ENCODE peak calls at places on chromosomes 1 and 21, in nine cellular contexts. One of them, this sample, is unnamed.

GRCh38 chr1:50335914-50336313 is 87.3 kb downstream of the DMRTA2 start:
- DNase-seq in PC-3: no peak
- DNase-seq in GM23248: no peak
- DNase-seq in Karpas-422: no peak
- DNase-seq in GM23338: no peak
- DNase-seq in HCT116: no peak
- DNase-seq in SK-N-SH: peak; percentile 48
- DNase-seq in hepatocyte: no peak
- DNase-seq in MM.1S: no peak
- DNase-seq in this sample: no peak

GRCh38 chr1:41418868-41419583 is 57.8 kb downstream of the FOXO6 start:
- DNase-seq in HCT116: peak; percentile 81
- DNase-seq in MM.1S: no peak
- DNase-seq in Karpas-422: no peak
- DNase-seq in PC-3: peak; percentile 96
- DNase-seq in GM23248: peak; percentile 97
- DNase-seq in hepatocyte: peak; percentile 48
- DNase-seq in GM23338: peak; percentile 47
- DNase-seq in SK-N-SH: no peak
- DNase-seq in this sample: no peak

GRCh38 chr1:68131261-68131660 is 80.8 kb upstream of the DIRAS3 start:
- DNase-seq in SK-N-SH: no peak
- DNase-seq in GM23338: no peak
- DNase-seq in MM.1S: no peak
- DNase-seq in PC-3: no peak
- DNase-seq in Karpas-422: no peak
- DNase-seq in GM23248: no peak
- DNase-seq in HCT116: no peak
- DNase-seq in hepatocyte: no peak
- DNase-seq in this sample: no peak

GRCh38 chr1:174800221-174800791 is 199.4 kb upstream of the CACYBP start:
- DNase-seq in GM23338: peak; percentile 35
- DNase-seq in hepatocyte: peak; percentile 10
- DNase-seq in GM23248: peak; percentile 39
- DNase-seq in SK-N-SH: peak; percentile 43
- DNase-seq in HCT116: no peak
- DNase-seq in MM.1S: no peak
- DNase-seq in PC-3: no peak
- DNase-seq in Karpas-422: no peak
- DNase-seq in this sample: peak; percentile 24

GRCh38 chr1:219296916-219297315 is 123.2 kb downstream of the LYPLAL1 start:
- DNase-seq in GM23338: no peak
- DNase-seq in GM23248: no peak
- DNase-seq in HCT116: no peak
- DNase-seq in Karpas-422: no peak
- DNase-seq in hepatocyte: no peak
- DNase-seq in PC-3: no peak
- DNase-seq in MM.1S: no peak
- DNase-seq in SK-N-SH: no peak
- DNase-seq in this sample: no peak

GRCh38 chr1:85240659-85241058 is 18.8 kb downstream of the C1orf52 start:
- DNase-seq in PC-3: no peak
- DNase-seq in GM23338: no peak
- DNase-seq in Karpas-422: no peak
- DNase-seq in GM23248: no peak
- DNase-seq in HCT116: no peak
- DNase-seq in hepatocyte: no peak
- DNase-seq in SK-N-SH: no peak
- DNase-seq in MM.1S: no peak
- DNase-seq in this sample: no peak

GRCh38 chr1:214957330-214958137 is 125.0 kb upstream of the KCNK2 start:
- DNase-seq in GM23248: peak; percentile 97
- DNase-seq in PC-3: peak; percentile 90
- DNase-seq in hepatocyte: peak; percentile 43
- DNase-seq in HCT116: no peak
- DNase-seq in SK-N-SH: no peak
- DNase-seq in Karpas-422: no peak
- DNase-seq in GM23338: no peak
- DNase-seq in MM.1S: no peak
- DNase-seq in this sample: no peak

GRCh38 chr1:105137543-105138444 is 1388.1 kb downstream of the AMY1C start:
- DNase-seq in GM23248: peak; percentile 11
- DNase-seq in PC-3: peak; percentile 61
- DNase-seq in hepatocyte: peak; percentile 71
- DNase-seq in Karpas-422: peak; percentile 44
- DNase-seq in GM23338: peak; percentile 80
- DNase-seq in SK-N-SH: peak; percentile 51
- DNase-seq in HCT116: no peak
- DNase-seq in MM.1S: peak; percentile 12
- DNase-seq in this sample: peak; percentile 29

GRCh38 chr1:180603850-180604226 is 28.0 kb upstream of the XPR1 start:
- DNase-seq in PC-3: no peak
- DNase-seq in GM23338: no peak
- DNase-seq in Karpas-422: no peak
- DNase-seq in HCT116: no peak
- DNase-seq in MM.1S: no peak
- DNase-seq in GM23248: no peak
- DNase-seq in SK-N-SH: no peak
- DNase-seq in hepatocyte: no peak
- DNase-seq in this sample: no peak

GRCh38 chr1:12184008-12184681 is 17.4 kb downstream of the TNFRSF1B start:
- DNase-seq in Karpas-422: no peak
- DNase-seq in PC-3: no peak
- DNase-seq in GM23248: peak; percentile 66
- DNase-seq in hepatocyte: peak; percentile 65
- DNase-seq in SK-N-SH: peak; percentile 93
- DNase-seq in HCT116: no peak
- DNase-seq in GM23338: no peak
- DNase-seq in MM.1S: no peak
- DNase-seq in this sample: no peak

GRCh38 chr1:33220701-33221384 is 35.4 kb upstream of the ZNF362 start:
- DNase-seq in HCT116: peak; percentile 28
- DNase-seq in GM23248: peak; percentile 26
- DNase-seq in hepatocyte: peak; percentile 32
- DNase-seq in SK-N-SH: no peak
- DNase-seq in GM23338: peak; percentile 39
- DNase-seq in PC-3: peak; percentile 46
- DNase-seq in Karpas-422: no peak
- DNase-seq in MM.1S: no peak
- DNase-seq in this sample: no peak

GRCh38 chr1:59455206-59455605 is 158.3 kb downstream of the FGGY start:
- DNase-seq in GM23338: no peak
- DNase-seq in PC-3: peak; percentile 78
- DNase-seq in GM23248: peak; percentile 88
- DNase-seq in HCT116: no peak
- DNase-seq in SK-N-SH: no peak
- DNase-seq in hepatocyte: no peak
- DNase-seq in Karpas-422: no peak
- DNase-seq in MM.1S: no peak
- DNase-seq in this sample: no peak

GRCh38 chr21:21268061-21268471 is 269.9 kb downstream of the NCAM2 start:
- DNase-seq in SK-N-SH: no peak
- DNase-seq in GM23248: peak; percentile 0
- DNase-seq in Karpas-422: no peak
- DNase-seq in HCT116: no peak
- DNase-seq in PC-3: no peak
- DNase-seq in MM.1S: no peak
- DNase-seq in GM23338: no peak
- DNase-seq in hepatocyte: no peak
- DNase-seq in this sample: no peak

GRCh38 chr1:21537932-21538630 is 28.9 kb downstream of the ALPL start:
- DNase-seq in MM.1S: no peak
- DNase-seq in GM23248: peak; percentile 31
- DNase-seq in hepatocyte: no peak
- DNase-seq in HCT116: no peak
- DNase-seq in SK-N-SH: no peak
- DNase-seq in PC-3: no peak
- DNase-seq in GM23338: peak; percentile 52
- DNase-seq in Karpas-422: no peak
- DNase-seq in this sample: no peak

GRCh38 chr1:11487196-11487751 is 8.3 kb downstream of the DISP3 start:
- DNase-seq in PC-3: no peak
- DNase-seq in GM23248: no peak
- DNase-seq in MM.1S: no peak
- DNase-seq in GM23338: no peak
- DNase-seq in hepatocyte: no peak
- DNase-seq in SK-N-SH: no peak
- DNase-seq in Karpas-422: no peak
- DNase-seq in HCT116: no peak
- DNase-seq in this sample: no peak

GRCh38 chr21:37974081-37974480 is 57.8 kb upstream of the KCNJ6 start:
- DNase-seq in hepatocyte: no peak
- DNase-seq in GM23338: no peak
- DNase-seq in PC-3: peak; percentile 73
- DNase-seq in MM.1S: no peak
- DNase-seq in SK-N-SH: no peak
- DNase-seq in HCT116: no peak
- DNase-seq in Karpas-422: no peak
- DNase-seq in GM23248: peak; percentile 47
- DNase-seq in this sample: no peak

GRCh38 chr1:19124273-19124672 is 85.8 kb downstream of the UBR4 start:
- DNase-seq in SK-N-SH: no peak
- DNase-seq in HCT116: no peak
- DNase-seq in GM23338: no peak
- DNase-seq in MM.1S: no peak
- DNase-seq in hepatocyte: no peak
- DNase-seq in GM23248: no peak
- DNase-seq in Karpas-422: no peak
- DNase-seq in PC-3: no peak
- DNase-seq in this sample: no peak
- H3K9me2 ChIP-seq in SK-N-SH: no peaks in the 10 kb centered on the region
- H3K9me2 ChIP-seq in HCT116: no peaks in the 10 kb centered on the region
- H3K9me2 ChIP-seq in GM23338: no peaks in the 10 kb centered on the region
- H3K9me2 ChIP-seq in MM.1S: no peaks in the 10 kb centered on the region
- H3K9me2 ChIP-seq in hepatocyte: no peaks in the 10 kb centered on the region
- H3K9me2 ChIP-seq in GM23248: no peaks in the 10 kb centered on the region
- H3K9me2 ChIP-seq in Karpas-422: no peaks in the 10 kb centered on the region
- H3K9me2 ChIP-seq in PC-3: no peaks in the 10 kb centered on the region
- H3K9me2 ChIP-seq in this sample: no peaks in the 10 kb centered on the region

DNA sequence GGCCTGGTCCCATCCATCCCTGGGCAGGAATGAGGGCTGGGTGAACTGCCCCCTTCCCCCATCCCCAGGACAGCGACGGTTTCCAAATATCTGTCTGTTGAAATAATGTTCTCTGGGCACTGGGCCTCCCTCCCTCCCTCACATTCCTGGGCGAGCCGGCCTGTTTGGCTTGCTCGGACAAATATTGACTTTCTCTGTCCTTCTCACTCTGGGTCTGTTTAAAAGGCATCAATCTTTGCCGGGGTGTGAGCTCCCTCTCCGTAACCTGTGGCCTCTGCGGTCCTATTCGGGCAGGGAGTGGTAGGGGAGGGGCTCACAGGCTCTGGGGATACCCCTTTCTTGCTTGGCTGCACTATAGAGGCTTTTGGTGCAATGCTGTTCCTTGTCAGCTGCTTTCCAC is 40.2 kb downstream of the FOXD2 start:
- DNase-seq in PC-3: peak; percentile 82
- DNase-seq in Karpas-422: no peak
- DNase-seq in GM23338: no peak
- DNase-seq in HCT116: no peak
- DNase-seq in SK-N-SH: no peak
- DNase-seq in hepatocyte: peak; percentile 58
- DNase-seq in GM23248: no peak
- DNase-seq in MM.1S: no peak
- DNase-seq in this sample: no peak
- H3K36me3 ChIP-seq in PC-3: no peaks in the 10 kb centered on the region
- H3K36me3 ChIP-seq in Karpas-422: no peaks in the 10 kb centered on the region
- H3K36me3 ChIP-seq in GM23338: no peaks in the 10 kb centered on the region
- H3K36me3 ChIP-seq in HCT116: no peaks in the 10 kb centered on the region
- H3K36me3 ChIP-seq in SK-N-SH: no peaks in the 10 kb centered on the region
- H3K36me3 ChIP-seq in hepatocyte: no peaks in the 10 kb centered on the region
- H3K36me3 ChIP-seq in GM23248: no peaks in the 10 kb centered on the region
- H3K36me3 ChIP-seq in MM.1S: no peaks in the 10 kb centered on the region
- H3K36me3 ChIP-seq in this sample: no peaks in the 10 kb centered on the region

DNA sequence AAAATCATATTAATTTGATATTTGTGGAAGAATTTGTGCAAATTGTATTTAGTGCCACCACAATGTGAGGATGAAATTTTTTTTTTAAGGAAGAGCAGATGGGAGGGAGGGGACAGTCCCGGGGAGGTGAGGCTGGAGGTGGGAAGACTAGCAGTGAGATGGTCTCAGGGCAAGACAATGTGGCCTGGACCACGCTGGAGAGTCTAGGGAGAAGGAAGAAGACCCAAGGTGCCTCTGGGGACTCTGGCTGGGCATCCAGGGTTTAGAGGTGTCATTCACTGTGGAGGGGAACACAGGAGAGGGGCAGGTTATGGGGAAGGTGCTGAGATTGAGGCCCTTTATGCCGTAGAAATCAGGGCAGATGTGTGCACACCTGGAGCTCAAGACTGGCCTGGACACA is 10.3 kb upstream of the THEMIS2 start:
- DNase-seq in MM.1S: no peak
- DNase-seq in SK-N-SH: no peak
- DNase-seq in hepatocyte: no peak
- DNase-seq in PC-3: no peak
- DNase-seq in HCT116: no peak
- DNase-seq in Karpas-422: no peak
- DNase-seq in GM23338: no peak
- DNase-seq in GM23248: no peak
- DNase-seq in this sample: no peak
- H3K4me2 ChIP-seq in MM.1S: no peak overlapping the region
- H3K4me2 ChIP-seq in SK-N-SH: no peak overlapping the region
- H3K4me2 ChIP-seq in hepatocyte: no peak overlapping the region
- H3K4me2 ChIP-seq in PC-3: no peak overlapping the region
- H3K4me2 ChIP-seq in HCT116: no peak overlapping the region
- H3K4me2 ChIP-seq in Karpas-422: no peak overlapping the region
- H3K4me2 ChIP-seq in GM23338: no peak overlapping the region
- H3K4me2 ChIP-seq in GM23248: no peak overlapping the region
- H3K4me2 ChIP-seq in this sample: no peak overlapping the region

GRCh38 chr1:27392096-27392777 is at the start of gene GPR3:
- DNase-seq in GM23248: peak; percentile 97
- DNase-seq in GM23338: peak; percentile 97
- DNase-seq in HCT116: peak; percentile 84
- DNase-seq in Karpas-422: peak; percentile 97
- DNase-seq in PC-3: peak; percentile 94
- DNase-seq in SK-N-SH: peak; percentile 99
- DNase-seq in MM.1S: peak; percentile 89
- DNase-seq in hepatocyte: peak; percentile 97
- DNase-seq in this sample: peak; percentile 96

GRCh38 chr1:27391511-27392095 is 819 bp upstream of the GPR3 start:
- DNase-seq in PC-3: peak; percentile 48
- DNase-seq in MM.1S: no peak
- DNase-seq in hepatocyte: peak; percentile 78
- DNase-seq in GM23248: peak; percentile 78
- DNase-seq in SK-N-SH: no peak
- DNase-seq in Karpas-422: peak; percentile 85
- DNase-seq in HCT116: peak; percentile 53
- DNase-seq in GM23338: peak; percentile 90
- DNase-seq in this sample: no peak

GRCh38 chr1:27393641-27394281 is 1.3 kb downstream of the GPR3 start:
- DNase-seq in MM.1S: no peak
- DNase-seq in GM23338: no peak
- DNase-seq in Karpas-422: no peak
- DNase-seq in SK-N-SH: no peak
- DNase-seq in hepatocyte: no peak
- DNase-seq in HCT116: no peak
- DNase-seq in PC-3: no peak
- DNase-seq in GM23248: no peak
- DNase-seq in this sample: no peak

GRCh38 chr1:27394282-27394658 is 1.8 kb downstream of the GPR3 start:
- DNase-seq in HCT116: no peak
- DNase-seq in hepatocyte: no peak
- DNase-seq in GM23338: no peak
- DNase-seq in PC-3: no peak
- DNase-seq in MM.1S: no peak
- DNase-seq in GM23248: no peak
- DNase-seq in Karpas-422: no peak
- DNase-seq in SK-N-SH: no peak
- DNase-seq in this sample: no peak

GRCh38 chr1:27392778-27393635 is 585 bp downstream of the GPR3 start:
- DNase-seq in PC-3: peak; percentile 28
- DNase-seq in GM23338: peak; percentile 72
- DNase-seq in hepatocyte: no peak
- DNase-seq in GM23248: no peak
- DNase-seq in SK-N-SH: peak; percentile 72
- DNase-seq in Karpas-422: peak; percentile 60
- DNase-seq in HCT116: no peak
- DNase-seq in MM.1S: no peak
- DNase-seq in this sample: no peak
- H3K9me2 ChIP-seq in PC-3: no peaks in the 10 kb centered on the region
- H3K9me2 ChIP-seq in GM23338: no peaks in the 10 kb centered on the region
- H3K9me2 ChIP-seq in hepatocyte: no peaks in the 10 kb centered on the region
- H3K9me2 ChIP-seq in GM23248: no peaks in the 10 kb centered on the region
- H3K9me2 ChIP-seq in SK-N-SH: no peaks in the 10 kb centered on the region
- H3K9me2 ChIP-seq in Karpas-422: no peaks in the 10 kb centered on the region
- H3K9me2 ChIP-seq in HCT116: no peaks in the 10 kb centered on the region
- H3K9me2 ChIP-seq in MM.1S: no peaks in the 10 kb centered on the region
- H3K9me2 ChIP-seq in this sample: no peaks in the 10 kb centered on the region